ENCODE peak calls at places on chromosomes 1 and 21, in seven cellular contexts. Q is uterus, S is NCI-H1694, J is mesothelial cell of epicardium, B is NCI-H510A, E is DMS 273 treated with DMSO at 0.1 percent for 48 hours, G is ovary. I is an unnamed sample.
A peak's percentile ranks its signal among the peaks of the same experiment; 100 is the strongest.

GRCh38 chr1:45001011-45001481 is 10.1 kb downstream of the HECTD3 start:
- DNase-seq in Q (no peak), S (no peak), J (no peak), B (no peak), E (no peak), G (no peak), I (no peak)

GRCh38 chr1:198141668-198142351 is 15.0 kb upstream of the NEK7 start:
- DNase-seq in Q (no peak), S (no peak), J (no peak), B (no peak), E (no peak), G (no peak), I (no peak)

GRCh38 chr1:48793863-48794262 is 17.2 kb upstream of the BEND5 start:
- DNase-seq in Q (no peak), S (no peak), J (no peak), B (no peak), E (no peak), G (no peak), I (no peak)

GRCh38 chr1:85224734-85225623 is 24.2 kb upstream of the SYDE2 start:
- DNase-seq in Q (no peak), S (no peak), J (peak; percentile 52), B (peak; percentile 98), E (no peak), G (no peak), I (peak; percentile 95)

GRCh38 chr1:228978486-228979324 is 243.4 kb downstream of the RHOU start:
- DNase-seq in Q (peak; percentile 61), S (no peak), J (no peak), B (no peak), E (no peak), G (peak; percentile 81), I (no peak)

GRCh38 chr21:38619865-38620513 is 121.7 kb upstream of the ERG start:
- DNase-seq in Q (peak; percentile 78), S (no peak), J (no peak), B (no peak), E (no peak), G (peak; percentile 82), I (no peak)

GRCh38 chr1:234186037-234186688 is 187.1 kb upstream of the COA6 start:
- DNase-seq in Q (no peak), S (no peak), J (no peak), B (no peak), E (no peak), G (no peak), I (no peak)

GRCh38 chr1:68800182-68800581 is 303.3 kb upstream of the DEPDC1 start:
- DNase-seq in Q (no peak), S (no peak), J (no peak), B (no peak), E (no peak), G (no peak), I (no peak)

GRCh38 chr1:156499194-156499702 is 1.3 kb downstream of the MEF2D start:
- DNase-seq in Q (no peak), S (no peak), J (no peak), B (no peak), E (no peak), G (no peak), I (no peak)

GRCh38 chr1:185663332-185663731 is 70.9 kb upstream of the HMCN1 start:
- DNase-seq in Q (no peak), S (no peak), J (no peak), B (no peak), E (no peak), G (no peak), I (no peak)

GRCh38 chr1:2360588-2361364 is 30.6 kb downstream of the MORN1 start:
- DNase-seq in Q (no peak), S (no peak), J (no peak), B (no peak), E (no peak), G (peak; percentile 23), I (no peak)

GRCh38 chr21:33384851-33385331 is 18.3 kb upstream of the IFNGR2 start:
- DNase-seq in Q (no peak), S (no peak), J (no peak), B (no peak), E (no peak), G (no peak), I (no peak)

GRCh38 chr1:171940373-171940772 is 99.1 kb downstream of the DNM3 start:
- DNase-seq in Q (no peak), S (no peak), J (no peak), B (no peak), E (no peak), G (no peak), I (no peak)

GRCh38 chr1:245458761-245459174 is 304.0 kb downstream of the KIF26B start:
- DNase-seq in Q (no peak), S (no peak), J (no peak), B (no peak), E (no peak), G (no peak), I (no peak)

GRCh38 chr1:31745071-31745897 is 18.9 kb downstream of the ADGRB2 start:
- DNase-seq in Q (peak; percentile 69), S (peak; percentile 59), J (peak; percentile 79), B (no peak), E (no peak), G (peak; percentile 85), I (peak; percentile 63)

GRCh38 chr1:231699769-231700168 is 73.2 kb downstream of the DISC1 start:
- DNase-seq in Q (no peak), S (no peak), J (no peak), B (no peak), E (no peak), G (no peak), I (no peak)

GRCh38 chr1:163307479-163308171 is 14.1 kb upstream of the NUF2 start:
- DNase-seq in Q (no peak), S (no peak), J (no peak), B (no peak), E (no peak), G (no peak), I (no peak)

I was measured in DMS153.